ENCODE peak calls at places on chromosomes 3 and 15, in six cellular contexts. C, D, F, H, O and X are unnamed samples.

GRCh38 chr3:62644493-62644892 is 230.7 kb downstream of the CADPS start:
- DNase-seq in C (no peak), D (no peak), F (no peak), H (no peak), O (no peak), X (no peak)

GRCh38 chr3:189748046-189748445 is 116.9 kb downstream of the TP63 start:
- DNase-seq in C (no peak), D (no peak), F (no peak), H (no peak), O (no peak), X (no peak)

GRCh38 chr3:131543714-131544113 is 40.9 kb upstream of the MRPL3 start:
- DNase-seq in C (no peak), D (no peak), F (no peak), H (peak; percentile 86), O (no peak), X (no peak)

GRCh38 chr3:85004147-85004546 is 45.4 kb downstream of the CADM2 start:
- DNase-seq in C (no peak), D (no peak), F (no peak), H (no peak), O (no peak), X (no peak)

GRCh38 chr3:149752788-149753136 is 473 bp upstream of the COMMD2 start:
- DNase-seq in C (no peak), D (no peak), F (no peak), H (no peak), O (no peak), X (no peak)

GRCh38 chr3:33388374-33389100 is 51.7 kb downstream of the UBP1 start:
- DNase-seq in C (no peak), D (no peak), F (no peak), H (no peak), O (no peak), X (no peak)

GRCh38 chr3:180252683-180253082 is 215.9 kb upstream of the PEX5L start:
- DNase-seq in C (no peak), D (no peak), F (no peak), H (no peak), O (no peak), X (no peak)

GRCh38 chr3:194030372-194030771 is 105.6 kb upstream of the HES1 start:
- DNase-seq in C (no peak), D (no peak), F (no peak), H (no peak), O (no peak), X (no peak)

GRCh38 chr3:46932455-46933225 is 43.9 kb downstream of the CCDC12 start:
- DNase-seq in C (peak; percentile 50), D (no peak), F (no peak), H (peak; percentile 62), O (no peak), X (no peak)

GRCh38 chr3:71398157-71398836 is 185.2 kb downstream of the FOXP1 start:
- DNase-seq in C (no peak), D (no peak), F (no peak), H (no peak), O (no peak), X (no peak)

GRCh38 chr3:47850062-47850802 is 47.3 kb downstream of the DHX30 start:
- DNase-seq in C (no peak), D (no peak), F (no peak), H (no peak), O (no peak), X (no peak)

GRCh38 chr15:39501366-39501765 is 79.5 kb upstream of the THBS1 start:
- DNase-seq in C (no peak), D (no peak), F (no peak), H (no peak), O (no peak), X (no peak)

GRCh38 chr15:63672775-63673174 is 75.6 kb downstream of the FBXL22 start:
- DNase-seq in C (no peak), D (no peak), F (no peak), H (no peak), O (no peak), X (no peak)

GRCh38 chr3:122215592-122216298 is 32.3 kb downstream of the CASR start:
- DNase-seq in C (no peak), D (no peak), F (no peak), H (no peak), O (no peak), X (no peak)

GRCh38 chr3:14460342-14461005 is 58.1 kb downstream of the SLC6A6 start:
- DNase-seq in C (no peak), D (no peak), F (no peak), H (peak; percentile 92), O (peak; percentile 73), X (peak; percentile 69)